ENCODE peak calls at places on chromosomes 1 and 21, in nine cellular contexts. Q is RWPE1, H is fibroblast of lung, M is psoas muscle, L is SK-N-SH, N is endothelial cell, D is fibroblast of pulmonary artery, U is neural crest cell, F is colonic mucosa. Z is an unnamed sample.

GRCh38 chr1:227794813-227795183 is 20.7 kb upstream of the PRSS38 start:
- DNase-seq in Q (no peak), H (no peak), U (no peak), N (no peak), M (no peak), F (no peak), L (no peak), D (no peak), Z (no peak)

GRCh38 chr1:185317886-185318310 is 855 bp upstream of the IVNS1ABP start:
- DNase-seq in M (peak), D (no peak), H (peak), U (no peak), F (peak), Q (peak), N (no peak), L (peak), Z (peak)

GRCh38 chr1:157519451-157519850 is 32.9 kb downstream of the FCRL5 start:
- DNase-seq in U (no peak), N (no peak), H (no peak), L (no peak), Q (no peak), M (no peak), F (no peak), D (no peak), Z (no peak)

GRCh38 chr1:160739098-160739511 is at the start of gene SLAMF7:
- DNase-seq in D (no peak), H (no peak), F (no peak), M (no peak), U (no peak), Q (peak), N (no peak), L (no peak), Z (peak)

GRCh38 chr1:174190800-174191199 is 31.5 kb downstream of the RABGAP1L start:
- DNase-seq in Q (no peak), D (no peak), H (no peak), N (no peak), F (no peak), L (no peak), U (no peak), M (no peak), Z (peak)

GRCh38 chr1:7334475-7335035 is 436.5 kb upstream of the VAMP3 start:
- DNase-seq in D (no peak), F (peak), U (no peak), L (peak), H (peak), M (no peak), N (no peak), Q (peak), Z (no peak)

GRCh38 chr1:221741364-221741970 is 422 bp downstream of the DUSP10 start:
- DNase-seq in U (peak), D (no peak), Q (peak), M (peak), H (peak), N (peak), F (peak), L (peak), Z (peak)

GRCh38 chr1:116504308-116505156 is 66.3 kb downstream of the CD58 start:
- DNase-seq in D (peak), L (no peak), F (no peak), Q (peak), U (no peak), N (no peak), H (peak), M (peak), Z (peak)

GRCh38 chr1:86502721-86503430 is 34.1 kb downstream of the CLCA1 start:
- DNase-seq in D (peak), Q (peak), N (peak), U (no peak), H (peak), M (no peak), L (no peak), F (peak), Z (no peak)

GRCh38 chr1:114703242-114703641 is 7.9 kb upstream of the AMPD1 start:
- DNase-seq in L (no peak), U (no peak), N (no peak), H (no peak), M (no peak), Q (no peak), F (no peak), D (no peak), Z (no peak)

GRCh38 chr1:208077232-208077751 is 166.4 kb upstream of the CD34 start:
- DNase-seq in Q (no peak), D (no peak), M (no peak), F (no peak), L (peak), H (no peak), U (no peak), N (no peak), Z (no peak)

GRCh38 chr1:16606106-16606505 is 7.3 kb downstream of the NBPF1 start:
- DNase-seq in Q (no peak), D (no peak), H (no peak), M (no peak), L (no peak), F (no peak), N (no peak), U (no peak), Z (no peak)

GRCh38 chr1:172719694-172720138 is 60.8 kb downstream of the FASLG start:
- DNase-seq in F (no peak), D (peak), M (no peak), Q (peak), N (peak), U (no peak), H (peak), L (peak), Z (peak)

GRCh38 chr1:6035719-6036118 is 10.0 kb upstream of the KCNAB2 start:
- DNase-seq in N (no peak), U (no peak), D (no peak), H (no peak), M (no peak), Q (no peak), L (no peak), F (no peak), Z (no peak)

GRCh38 chr1:6646499-6647148 is 22.0 kb downstream of the THAP3 start:
- DNase-seq in N (peak), L (peak), M (no peak), F (no peak), U (no peak), Q (peak), H (peak), D (peak), Z (peak)

GRCh38 chr1:174230399-174230798 is 71.1 kb downstream of the RABGAP1L start:
- DNase-seq in N (no peak), Q (no peak), M (no peak), U (no peak), D (peak), F (no peak), H (no peak), L (no peak), Z (no peak)

GRCh38 chr1:221663321-221663720 is 78.6 kb downstream of the DUSP10 start:
- DNase-seq in M (no peak), H (peak), F (no peak), Q (no peak), D (peak), U (no peak), N (no peak), L (no peak), Z (no peak)

GRCh38 chr1:162549001-162549400 is 12.5 kb upstream of the UAP1 start:
- DNase-seq in F (no peak), M (no peak), D (no peak), U (no peak), H (no peak), L (no peak), Q (no peak), N (no peak), Z (no peak)

GRCh38 chr21:28193189-28193588 is 799.5 kb downstream of the LTN1 start:
- DNase-seq in M (no peak), H (no peak), D (peak), L (no peak), N (no peak), Q (no peak), U (no peak), F (no peak), Z (no peak)

GRCh38 chr21:16570856-16571255 is 841.1 kb downstream of the USP25 start:
- DNase-seq in D (no peak), H (peak), U (no peak), N (no peak), F (no peak), Q (no peak), L (no peak), M (no peak), Z (no peak)

GRCh38 chr1:201266774-201267173 is 16.5 kb upstream of the PKP1 start:
- DNase-seq in M (no peak), L (no peak), Q (peak), D (peak), H (peak), F (peak), U (no peak), N (no peak), Z (no peak)

GRCh38 chr1:202585591-202585934 is 124.7 kb downstream of the SYT2 start:
- DNase-seq in U (no peak), D (no peak), L (no peak), F (no peak), N (no peak), Q (no peak), H (peak), M (no peak), Z (no peak)

GRCh38 chr1:66476774-66477173 is 57.2 kb upstream of the SGIP1 start:
- DNase-seq in U (no peak), L (no peak), N (no peak), F (no peak), Q (no peak), M (no peak), H (peak), D (peak), Z (no peak)

GRCh38 chr1:32303997-32304622 is 12.2 kb downstream of the HDAC1 start:
- DNase-seq in N (no peak), H (peak), Q (no peak), L (no peak), M (no peak), D (no peak), F (no peak), U (no peak), Z (no peak)

GRCh38 chr21:27306821-27307746 is 340.2 kb upstream of the ADAMTS5 start:
- DNase-seq in Q (no peak), M (no peak), H (no peak), D (no peak), F (no peak), L (no peak), N (no peak), U (no peak), Z (no peak)

GRCh38 chr21:41928621-41929220 is 25.1 kb downstream of the C2CD2 start:
- DNase-seq in M (no peak), F (no peak), H (no peak), U (no peak), Q (no peak), L (no peak), N (no peak), D (no peak), Z (peak)

GRCh38 chr1:204673909-204674701 is 11.4 kb downstream of the LRRN2 start:
- DNase-seq in L (peak), Q (no peak), M (no peak), F (no peak), D (no peak), H (no peak), U (no peak), N (no peak), Z (no peak)

GRCh38 chr21:42581676-42582371 is 68.2 kb downstream of the SLC37A1 start:
- DNase-seq in F (no peak), U (no peak), N (no peak), M (no peak), L (no peak), Q (no peak), H (no peak), D (no peak), Z (no peak)

GRCh38 chr1:15584489-15585363 is at the start of gene AGMAT:
- DNase-seq in U (peak), L (peak), D (peak), H (peak), M (peak), Q (no peak), F (peak), N (peak), Z (peak)

GRCh38 chr1:87061742-87062156 is 147.3 kb downstream of the HS2ST1 start:
- DNase-seq in H (peak), N (no peak), F (no peak), M (no peak), D (peak), L (no peak), Q (peak), U (no peak), Z (no peak)

GRCh38 chr1:13616234-13616633 is 32.6 kb downstream of the PDPN start:
- DNase-seq in Q (no peak), N (no peak), M (no peak), H (no peak), F (no peak), D (no peak), U (no peak), L (no peak), Z (no peak)

GRCh38 chr1:45491464-45492260 is 699 bp upstream of the TESK2 start:
- DNase-seq in N (no peak), D (no peak), F (no peak), L (no peak), U (no peak), Q (no peak), M (no peak), H (no peak), Z (no peak)

GRCh38 chr1:216847385-216848036 is 124.3 kb upstream of the ESRRG start:
- DNase-seq in H (peak), Q (no peak), M (no peak), F (no peak), N (no peak), U (no peak), D (peak), L (peak), Z (no peak)

DNA sequence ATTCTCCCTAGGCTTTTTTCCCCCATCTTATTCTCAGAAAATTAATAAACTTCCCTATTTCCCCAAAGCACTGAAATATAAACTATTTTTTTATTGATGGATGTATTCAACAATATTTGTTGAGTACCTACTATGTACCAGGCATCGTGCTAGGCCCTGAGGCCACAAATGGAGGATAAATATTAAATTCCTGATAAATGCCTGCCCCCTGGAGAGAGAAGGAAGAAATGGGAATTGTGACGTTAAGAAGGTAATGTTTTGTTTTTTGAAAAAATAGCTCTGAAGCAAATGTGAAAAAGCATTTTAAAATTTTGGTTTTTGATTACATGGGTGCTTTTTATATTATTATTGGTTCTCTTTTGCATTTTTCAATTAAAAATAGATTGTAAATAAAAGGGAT is 60.5 kb upstream of the DPT start:
- DNase-seq in M (no peak), H (no peak), L (no peak), N (no peak), Q (no peak), U (no peak), D (no peak), F (no peak), Z (no peak)
- TF ChIP-seq CTCF in M (no peak), H (no peak), L (peak), N (no peak), Q (no peak), U (no peak), D (no peak), F (no peak), Z (no peak)

GRCh38 chr1:22861764-22862440 is 110.8 kb downstream of the LACTBL1 start:
- DNase-seq in Q (peak), F (peak), D (peak), U (peak), M (no peak), N (peak), H (peak), L (peak), Z (no peak)
- TF ChIP-seq CTCF in Q (peak), F (peak), D (peak), U (peak), M (peak), N (peak), H (peak), L (peak), Z (peak)

GRCh38 chr1:237244778-237245177 is 202.8 kb downstream of the RYR2 start:
- DNase-seq in F (no peak), U (no peak), D (no peak), H (no peak), M (no peak), L (no peak), N (no peak), Q (no peak), Z (no peak)
- TF ChIP-seq CTCF in F (no peak), U (no peak), D (no peak), H (no peak), M (no peak), L (no peak), N (no peak), Q (no peak), Z (no peak)

DNA sequence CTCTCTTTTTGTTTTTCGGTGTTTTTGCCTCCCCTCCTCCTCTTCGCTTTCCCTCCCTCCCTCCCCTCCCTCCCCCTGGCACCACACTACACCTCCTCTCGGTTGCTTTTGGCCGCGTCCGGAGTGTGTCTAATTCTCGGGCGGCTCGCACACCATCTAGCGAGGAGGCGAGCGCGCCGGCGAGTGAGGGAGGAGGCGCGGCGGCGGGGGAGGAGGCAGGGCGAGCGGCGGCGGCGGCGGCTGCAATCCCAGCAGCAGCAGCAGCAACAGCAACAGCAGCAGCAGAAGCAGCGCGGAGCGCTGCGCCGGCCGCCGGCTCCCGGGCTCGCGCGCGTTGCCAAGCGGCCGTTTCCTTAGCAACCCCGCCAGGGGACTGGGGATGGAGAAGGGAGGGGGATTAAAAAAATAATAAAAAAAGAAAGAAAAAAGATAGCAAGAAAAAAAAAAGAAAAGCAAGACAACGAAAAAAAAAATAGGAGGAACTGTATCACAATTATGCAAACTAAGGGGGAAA is 408 bp upstream of the NEGR1 start:
- DNase-seq in L (peak), D (peak), U (peak), Q (peak), H (peak), M (peak), N (peak), F (peak), Z (peak)
- TF ChIP-seq CTCF in L (no peak), D (no peak), U (peak), Q (peak), H (no peak), M (no peak), N (no peak), F (no peak), Z (no peak)

DNA sequence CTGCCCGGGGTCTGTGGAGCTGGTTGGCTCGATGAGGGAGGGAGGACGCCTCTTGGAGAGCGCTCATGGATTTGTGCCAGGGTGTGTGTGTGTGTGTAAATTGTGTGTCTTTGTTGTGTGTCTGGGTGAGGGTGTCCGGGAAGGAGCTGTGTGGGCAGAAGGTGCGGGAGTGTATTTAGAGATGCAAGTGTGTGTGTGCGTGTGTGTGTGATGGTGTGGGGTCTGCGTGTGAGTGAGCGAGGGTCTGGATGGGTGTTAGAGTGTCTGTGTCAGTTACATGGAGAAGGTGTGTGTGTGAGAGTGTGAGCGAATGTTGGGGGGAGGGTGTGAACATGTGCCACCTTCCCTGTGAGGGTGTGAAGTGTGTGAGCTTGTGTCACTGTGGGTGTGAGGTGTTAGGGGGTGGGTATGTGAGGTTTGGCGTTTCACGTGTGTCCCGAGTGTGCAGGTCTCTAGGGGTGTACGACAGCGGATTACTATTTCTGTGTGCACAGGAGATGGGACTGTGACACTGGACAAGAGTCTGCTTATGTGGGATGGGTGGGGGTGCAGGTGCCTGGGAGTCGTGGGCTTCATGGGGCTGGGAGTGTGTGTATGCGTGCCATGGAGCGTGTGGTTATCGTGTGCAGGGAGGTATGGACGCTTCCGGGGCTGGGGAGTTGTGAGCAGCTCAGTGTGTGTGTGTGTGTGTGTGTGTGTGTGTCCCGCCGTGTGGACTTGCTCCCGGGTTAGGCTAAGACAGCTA is 887 bp downstream of the IGSF21 start:
- DNase-seq in L (peak), D (no peak), U (no peak), M (no peak), F (no peak), N (no peak), H (no peak), Q (no peak), Z (peak)
- TF ChIP-seq CTCF in L (no peak), D (no peak), U (no peak), M (no peak), F (no peak), N (no peak), H (no peak), Q (no peak), Z (no peak)